ENCODE peak calls at places on chromosomes 11 and 22, in four cellular contexts. One of them, this sample, is unnamed.

GRCh38 chr22:32622004-32622761 is 147.6 kb downstream of the FBXO7 start:
- DNase-seq in fibroblast of mammary gland: peak
- DNase-seq in choroid plexus epithelial cell: peak
- DNase-seq in posterior cingulate gyrus: no peak
- DNase-seq in this sample: no peak

GRCh38 chr22:45968751-45969413 is 8.1 kb downstream of the WNT7B start:
- DNase-seq in fibroblast of mammary gland: peak
- DNase-seq in choroid plexus epithelial cell: peak
- DNase-seq in posterior cingulate gyrus: no peak
- DNase-seq in this sample: no peak

GRCh38 chr11:73961321-73961720 is 10.5 kb downstream of the DNAJB13 start:
- DNase-seq in fibroblast of mammary gland: no peak
- DNase-seq in choroid plexus epithelial cell: no peak
- DNase-seq in posterior cingulate gyrus: peak
- DNase-seq in this sample: no peak

GRCh38 chr11:92870241-92870826 is 99.1 kb upstream of the MTNR1B start:
- DNase-seq in fibroblast of mammary gland: no peak
- DNase-seq in choroid plexus epithelial cell: no peak
- DNase-seq in posterior cingulate gyrus: no peak
- DNase-seq in this sample: no peak

GRCh38 chr11:45906096-45906682 is 882 bp downstream of the FREY1 start:
- DNase-seq in fibroblast of mammary gland: no peak
- DNase-seq in choroid plexus epithelial cell: no peak
- DNase-seq in posterior cingulate gyrus: no peak
- DNase-seq in this sample: no peak

GRCh38 chr11:119791701-119792151 is 62.7 kb upstream of the NECTIN1 start:
- DNase-seq in fibroblast of mammary gland: peak
- DNase-seq in choroid plexus epithelial cell: peak
- DNase-seq in posterior cingulate gyrus: peak
- DNase-seq in this sample: no peak

GRCh38 chr11:94910779-94911178 is 62.6 kb downstream of the CWC15 start:
- DNase-seq in fibroblast of mammary gland: peak
- DNase-seq in choroid plexus epithelial cell: peak
- DNase-seq in posterior cingulate gyrus: no peak
- DNase-seq in this sample: no peak

GRCh38 chr11:124756753-124757227 is 4.7 kb upstream of the VSIG2 start:
- DNase-seq in fibroblast of mammary gland: no peak
- DNase-seq in choroid plexus epithelial cell: no peak
- DNase-seq in posterior cingulate gyrus: no peak
- DNase-seq in this sample: no peak

GRCh38 chr22:48836673-48837340 is 990.9 kb downstream of the BRD1 start:
- DNase-seq in fibroblast of mammary gland: no peak
- DNase-seq in choroid plexus epithelial cell: no peak
- DNase-seq in posterior cingulate gyrus: no peak
- DNase-seq in this sample: no peak

GRCh38 chr11:88655163-88655562 is 317.6 kb upstream of the CTSC start:
- DNase-seq in fibroblast of mammary gland: no peak
- DNase-seq in choroid plexus epithelial cell: no peak
- DNase-seq in posterior cingulate gyrus: no peak
- DNase-seq in this sample: no peak

GRCh38 chr11:117220999-117221774 is 10.7 kb downstream of the PCSK7 start:
- DNase-seq in fibroblast of mammary gland: peak
- DNase-seq in choroid plexus epithelial cell: no peak
- DNase-seq in posterior cingulate gyrus: no peak
- DNase-seq in this sample: no peak